ENCODE peak calls at places on chromosomes 6 and 20, in six cellular contexts. One of them, this sample, is unnamed.

GRCh38 chr20:46903937-46904336 is 9.3 kb downstream of the EYA2 start:
- DNase-seq in tibial nerve: no peak
- DNase-seq in sigmoid colon: no peak
- DNase-seq in ovary: no peak
- DNase-seq in lower leg skin: no peak
- DNase-seq in HepG2: no peak
- DNase-seq in this sample: no peak

GRCh38 chr6:2819891-2820814 is 21.5 kb downstream of the SERPINB1 start:
- DNase-seq in tibial nerve: no peak
- DNase-seq in sigmoid colon: no peak
- DNase-seq in ovary: no peak
- DNase-seq in lower leg skin: no peak
- DNase-seq in HepG2: no peak
- DNase-seq in this sample: no peak

GRCh38 chr6:54503144-54503543 is 194.9 kb downstream of the TINAG start:
- DNase-seq in tibial nerve: no peak
- DNase-seq in sigmoid colon: no peak
- DNase-seq in ovary: no peak
- DNase-seq in lower leg skin: no peak
- DNase-seq in HepG2: no peak
- DNase-seq in this sample: no peak

GRCh38 chr6:26501482-26501986 is 1.4 kb downstream of the BTN1A1 start:
- DNase-seq in tibial nerve: no peak
- DNase-seq in sigmoid colon: peak
- DNase-seq in ovary: peak
- DNase-seq in lower leg skin: peak
- DNase-seq in HepG2: no peak
- DNase-seq in this sample: no peak

GRCh38 chr6:311679-312220 is 19.5 kb downstream of the DUSP22 start:
- DNase-seq in tibial nerve: no peak
- DNase-seq in sigmoid colon: no peak
- DNase-seq in ovary: peak
- DNase-seq in lower leg skin: no peak
- DNase-seq in HepG2: no peak
- DNase-seq in this sample: no peak

GRCh38 chr6:168097621-168098430 is 18.8 kb upstream of the FRMD1 start:
- DNase-seq in tibial nerve: no peak
- DNase-seq in sigmoid colon: no peak
- DNase-seq in ovary: no peak
- DNase-seq in lower leg skin: no peak
- DNase-seq in HepG2: no peak
- DNase-seq in this sample: no peak

GRCh38 chr6:12586696-12587095 is 129.9 kb upstream of the PHACTR1 start:
- DNase-seq in tibial nerve: no peak
- DNase-seq in sigmoid colon: no peak
- DNase-seq in ovary: no peak
- DNase-seq in lower leg skin: no peak
- DNase-seq in HepG2: no peak
- DNase-seq in this sample: no peak

GRCh38 chr6:33926451-33926850 is 122.6 kb upstream of the MLN start:
- DNase-seq in tibial nerve: no peak
- DNase-seq in sigmoid colon: no peak
- DNase-seq in ovary: no peak
- DNase-seq in lower leg skin: no peak
- DNase-seq in HepG2: no peak
- DNase-seq in this sample: no peak

GRCh38 chr6:15544321-15544900 is 118.4 kb downstream of the DTNBP1 start:
- DNase-seq in tibial nerve: no peak
- DNase-seq in sigmoid colon: no peak
- DNase-seq in ovary: no peak
- DNase-seq in lower leg skin: no peak
- DNase-seq in HepG2: no peak
- DNase-seq in this sample: no peak

GRCh38 chr6:19734519-19734918 is 102.7 kb upstream of the ID4 start:
- DNase-seq in tibial nerve: no peak
- DNase-seq in sigmoid colon: no peak
- DNase-seq in ovary: no peak
- DNase-seq in lower leg skin: no peak
- DNase-seq in HepG2: no peak
- DNase-seq in this sample: no peak

GRCh38 chr20:22455259-22455658 is 129.1 kb downstream of the FOXA2 start:
- DNase-seq in tibial nerve: no peak
- DNase-seq in sigmoid colon: no peak
- DNase-seq in ovary: no peak
- DNase-seq in lower leg skin: no peak
- DNase-seq in HepG2: no peak
- DNase-seq in this sample: no peak

GRCh38 chr20:44411757-44412401 is 56.4 kb downstream of the HNF4A start:
- DNase-seq in tibial nerve: no peak
- DNase-seq in sigmoid colon: no peak
- DNase-seq in ovary: no peak
- DNase-seq in lower leg skin: no peak
- DNase-seq in HepG2: no peak
- DNase-seq in this sample: no peak

GRCh38 chr6:39893286-39893685 is 41.0 kb downstream of the MOCS1 start:
- DNase-seq in tibial nerve: no peak
- DNase-seq in sigmoid colon: no peak
- DNase-seq in ovary: no peak
- DNase-seq in lower leg skin: no peak
- DNase-seq in HepG2: no peak
- DNase-seq in this sample: no peak

GRCh38 chr20:63044605-63045004 is 37.8 kb upstream of the BHLHE23 start:
- DNase-seq in tibial nerve: no peak
- DNase-seq in sigmoid colon: no peak
- DNase-seq in ovary: no peak
- DNase-seq in lower leg skin: no peak
- DNase-seq in HepG2: no peak
- DNase-seq in this sample: no peak

GRCh38 chr6:113416166-113416565 is 441.0 kb upstream of the MARCKS start:
- DNase-seq in tibial nerve: no peak
- DNase-seq in sigmoid colon: no peak
- DNase-seq in ovary: no peak
- DNase-seq in lower leg skin: no peak
- DNase-seq in HepG2: no peak
- DNase-seq in this sample: no peak

GRCh38 chr6:137764464-137764863 is 102.6 kb upstream of the TNFAIP3 start:
- DNase-seq in tibial nerve: no peak
- DNase-seq in sigmoid colon: no peak
- DNase-seq in ovary: no peak
- DNase-seq in lower leg skin: no peak
- DNase-seq in HepG2: no peak
- DNase-seq in this sample: no peak

GRCh38 chr6:56491606-56492328 is 150.9 kb downstream of the DST start:
- DNase-seq in tibial nerve: peak
- DNase-seq in sigmoid colon: no peak
- DNase-seq in ovary: no peak
- DNase-seq in lower leg skin: no peak
- DNase-seq in HepG2: no peak
- DNase-seq in this sample: peak

GRCh38 chr20:61523145-61523544 is 271.1 kb downstream of the CDH4 start:
- DNase-seq in tibial nerve: no peak
- DNase-seq in sigmoid colon: no peak
- DNase-seq in ovary: no peak
- DNase-seq in lower leg skin: no peak
- DNase-seq in HepG2: no peak
- DNase-seq in this sample: no peak

GRCh38 chr6:122200441-122200840 is 199.0 kb upstream of the HSF2 start:
- DNase-seq in tibial nerve: no peak
- DNase-seq in sigmoid colon: no peak
- DNase-seq in ovary: no peak
- DNase-seq in lower leg skin: no peak
- DNase-seq in HepG2: no peak
- DNase-seq in this sample: no peak

GRCh38 chr6:55511124-55511820 is 67.7 kb downstream of the HMGCLL1 start:
- DNase-seq in tibial nerve: no peak
- DNase-seq in sigmoid colon: no peak
- DNase-seq in ovary: no peak
- DNase-seq in lower leg skin: no peak
- DNase-seq in HepG2: no peak
- DNase-seq in this sample: no peak

GRCh38 chr6:117449549-117450439 is 24.1 kb upstream of the ROS1 start:
- DNase-seq in tibial nerve: peak
- DNase-seq in sigmoid colon: no peak
- DNase-seq in ovary: peak
- DNase-seq in lower leg skin: peak
- DNase-seq in HepG2: peak
- DNase-seq in this sample: peak

GRCh38 chr6:69881322-69882151 is 15.2 kb downstream of the COL19A1 start:
- DNase-seq in tibial nerve: no peak
- DNase-seq in sigmoid colon: no peak
- DNase-seq in ovary: no peak
- DNase-seq in lower leg skin: no peak
- DNase-seq in HepG2: no peak
- DNase-seq in this sample: no peak

GRCh38 chr20:60249436-60249835 is 291.2 kb downstream of the CDH26 start:
- DNase-seq in tibial nerve: no peak
- DNase-seq in sigmoid colon: no peak
- DNase-seq in ovary: no peak
- DNase-seq in lower leg skin: no peak
- DNase-seq in HepG2: no peak
- DNase-seq in this sample: no peak

GRCh38 chr20:4067600-4068261 is 52.4 kb upstream of the RNF24 start:
- DNase-seq in tibial nerve: no peak
- DNase-seq in sigmoid colon: peak
- DNase-seq in ovary: no peak
- DNase-seq in lower leg skin: no peak
- DNase-seq in HepG2: no peak
- DNase-seq in this sample: no peak

GRCh38 chr6:76609160-76609559 is 536.7 kb upstream of the IMPG1 start:
- DNase-seq in tibial nerve: no peak
- DNase-seq in sigmoid colon: no peak
- DNase-seq in ovary: no peak
- DNase-seq in lower leg skin: no peak
- DNase-seq in HepG2: no peak
- DNase-seq in this sample: no peak

GRCh38 chr6:109978174-109979032 is at the start of gene GPR6:
- DNase-seq in tibial nerve: peak
- DNase-seq in sigmoid colon: no peak
- DNase-seq in ovary: peak
- DNase-seq in lower leg skin: peak
- DNase-seq in HepG2: peak
- DNase-seq in this sample: peak
- H3K4me3 ChIP-seq in tibial nerve: no peak
- H3K4me3 ChIP-seq in sigmoid colon: no peak
- H3K4me3 ChIP-seq in ovary: no peak
- H3K4me3 ChIP-seq in lower leg skin: no peak
- H3K4me3 ChIP-seq in HepG2: no peak
- H3K4me3 ChIP-seq in this sample: no peak

DNA sequence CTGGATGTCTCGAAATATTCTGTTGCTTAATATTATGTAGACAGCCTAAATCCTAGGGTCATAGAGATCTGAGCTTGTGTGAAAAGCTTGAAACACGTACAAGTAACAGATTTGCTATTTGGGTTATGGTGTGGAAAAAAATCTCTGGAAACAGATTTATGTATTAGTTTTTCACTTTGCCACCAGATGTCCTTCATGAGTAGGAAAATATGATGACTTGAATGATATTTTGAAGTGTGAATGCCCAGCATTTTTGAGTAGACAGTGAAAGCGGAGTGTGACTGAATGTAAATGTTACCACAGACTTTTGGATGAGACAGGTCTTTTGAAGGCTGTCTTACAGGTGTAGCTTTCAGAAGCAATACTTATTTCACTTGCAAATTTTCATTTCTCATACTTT is 4.2 kb upstream of the BMP6 start:
- DNase-seq in tibial nerve: no peak
- DNase-seq in sigmoid colon: no peak
- DNase-seq in ovary: no peak
- DNase-seq in lower leg skin: no peak
- DNase-seq in HepG2: peak
- DNase-seq in this sample: no peak
- TF ChIP-seq CTCF in tibial nerve: peak
- TF ChIP-seq CTCF in sigmoid colon: no peak
- TF ChIP-seq CTCF in ovary: no peak
- TF ChIP-seq CTCF in lower leg skin: no peak
- TF ChIP-seq CTCF in HepG2: peak
- TF ChIP-seq CTCF in this sample: peak

GRCh38 chr20:58309607-58310290 is at the start of gene RAB22A:
- DNase-seq in tibial nerve: peak
- DNase-seq in sigmoid colon: peak
- DNase-seq in ovary: peak
- DNase-seq in lower leg skin: peak
- DNase-seq in HepG2: peak
- DNase-seq in this sample: peak

GRCh38 chr20:58308290-58308679 is 1.2 kb upstream of the RAB22A start:
- DNase-seq in tibial nerve: no peak
- DNase-seq in sigmoid colon: no peak
- DNase-seq in ovary: no peak
- DNase-seq in lower leg skin: no peak
- DNase-seq in HepG2: no peak
- DNase-seq in this sample: no peak

GRCh38 chr20:58307270-58307669 is 2.2 kb upstream of the RAB22A start:
- DNase-seq in tibial nerve: no peak
- DNase-seq in sigmoid colon: no peak
- DNase-seq in ovary: no peak
- DNase-seq in lower leg skin: no peak
- DNase-seq in HepG2: no peak
- DNase-seq in this sample: no peak

GRCh38 chr20:58310291-58310782 is 822 bp downstream of the RAB22A start:
- DNase-seq in tibial nerve: no peak
- DNase-seq in sigmoid colon: no peak
- DNase-seq in ovary: no peak
- DNase-seq in lower leg skin: no peak
- DNase-seq in HepG2: peak
- DNase-seq in this sample: no peak

GRCh38 chr20:58308680-58309527 is 611 bp upstream of the RAB22A start:
- DNase-seq in tibial nerve: peak
- DNase-seq in sigmoid colon: peak
- DNase-seq in ovary: peak
- DNase-seq in lower leg skin: peak
- DNase-seq in HepG2: no peak
- DNase-seq in this sample: peak
- TF ChIP-seq POLR2A in tibial nerve: no peak
- TF ChIP-seq POLR2A in sigmoid colon: no peak
- TF ChIP-seq POLR2A in ovary: no peak
- TF ChIP-seq POLR2A in lower leg skin: no peak
- TF ChIP-seq POLR2A in HepG2: no peak
- TF ChIP-seq POLR2A in this sample: no peak

GRCh38 chr20:9617062-9617461 is 102.7 kb downstream of the LAMP5 start:
- DNase-seq in tibial nerve: peak
- DNase-seq in sigmoid colon: no peak
- DNase-seq in ovary: peak
- DNase-seq in lower leg skin: peak
- DNase-seq in HepG2: peak
- DNase-seq in this sample: peak
- H3K4me3 ChIP-seq in tibial nerve: no peak
- H3K4me3 ChIP-seq in sigmoid colon: no peak
- H3K4me3 ChIP-seq in ovary: no peak
- H3K4me3 ChIP-seq in lower leg skin: no peak
- H3K4me3 ChIP-seq in HepG2: no peak
- H3K4me3 ChIP-seq in this sample: no peak

This sample was measured in uterus.